ENCODE peak calls at places on chromosomes 5 and 9, in four cellular contexts. S is AG08395, O is NCI-H526 treated with DMSO at 0.1 percent for 48 hours, W is heart right ventricle. P is an unnamed sample.

GRCh38 chr5:67358186-67358585 is 161.6 kb upstream of the CD180 start:
- DNase-seq in S (no peak), O (no peak), W (no peak), P (no peak)

GRCh38 chr9:137028281-137029057 is 432 bp upstream of the ABCA2 start:
- DNase-seq in S (peak; percentile 76), O (peak; percentile 22), W (peak; percentile 77), P (no peak)

GRCh38 chr9:132240860-132241482 is 79.1 kb downstream of the NTNG2 start:
- DNase-seq in S (peak; percentile 93), O (peak; percentile 74), W (peak; percentile 99), P (peak; percentile 98)

GRCh38 chr5:5352675-5353074 is 69.8 kb upstream of the ICE1 start:
- DNase-seq in S (no peak), O (no peak), W (no peak), P (no peak)

GRCh38 chr5:775960-776861 is 8.3 kb downstream of the ZDHHC11B start:
- DNase-seq in S (peak; percentile 1), O (no peak), W (no peak), P (peak; percentile 34)

GRCh38 chr9:73239868-73240267 is 88.2 kb downstream of the ANXA1 start:
- DNase-seq in S (no peak), O (no peak), W (no peak), P (no peak)

GRCh38 chr5:151459680-151460079 is 12.3 kb downstream of the SLC36A1 start:
- DNase-seq in S (peak; percentile 51), O (no peak), W (no peak), P (no peak)

GRCh38 chr9:101140728-101141127 is 112.2 kb downstream of the PLPPR1 start:
- DNase-seq in S (no peak), O (no peak), W (no peak), P (no peak)

GRCh38 chr5:66864240-66864884 is 268.2 kb downstream of the MAST4 start:
- DNase-seq in S (no peak), O (no peak), W (no peak), P (no peak)

GRCh38 chr9:93002700-93003099 is 55.4 kb downstream of the FGD3 start:
- DNase-seq in S (no peak), O (no peak), W (no peak), P (no peak)

GRCh38 chr5:114448496-114448895 is 86.6 kb downstream of the KCNN2 start:
- DNase-seq in S (no peak), O (no peak), W (no peak), P (no peak)

GRCh38 chr5:170697031-170697430 is 86.5 kb upstream of the GABRP start:
- DNase-seq in S (no peak), O (no peak), W (no peak), P (no peak)

GRCh38 chr5:181189363-181189961 is 15.5 kb downstream of the TRIM7 start:
- DNase-seq in S (no peak), O (no peak), W (peak; percentile 55), P (no peak)

GRCh38 chr5:177312649-177313181 is 1.0 kb upstream of the MXD3 start:
- DNase-seq in S (no peak), O (no peak), W (no peak), P (no peak)

GRCh38 chr9:82997471-82998140 is 65.3 kb downstream of the RASEF start:
- DNase-seq in S (no peak), O (no peak), W (no peak), P (no peak)

GRCh38 chr5:113043491-113043931 is 66.9 kb downstream of the DCP2 start:
- DNase-seq in S (peak; percentile 24), O (peak; percentile 1), W (peak; percentile 76), P (no peak)

GRCh38 chr5:87300744-87301143 is 33.1 kb downstream of the RASA1 start:
- DNase-seq in S (peak; percentile 89), O (no peak), W (no peak), P (no peak)

GRCh38 chr5:141319699-141320098 is 885 bp downstream of the TAF7 start:
- DNase-seq in S (no peak), O (no peak), W (no peak), P (no peak)

GRCh38 chr5:148542812-148543211 is 111.5 kb downstream of the HTR4 start:
- DNase-seq in S (peak; percentile 69), O (no peak), W (no peak), P (no peak)

P was measured in lung.